ENCODE peak calls at places on chromosomes 11 and 22, in five cellular contexts. C, Q, I, S and A are unnamed samples.

GRCh38 chr22:46287873-46288751 is 8.6 kb upstream of the GTSE1 start:
- DNase-seq in C (no peak), Q (no peak), I (no peak), S (no peak), A (no peak)

GRCh38 chr22:29700206-29700948 is 19.4 kb upstream of the CABP7 start:
- DNase-seq in C (no peak), Q (no peak), I (no peak), S (peak; percentile 69), A (no peak)

GRCh38 chr11:115941481-115941993 is 437.3 kb upstream of the CADM1 start:
- DNase-seq in C (no peak), Q (no peak), I (no peak), S (peak; percentile 69), A (no peak)

GRCh38 chr11:61041755-61042518 is 60.4 kb upstream of the CD5 start:
- DNase-seq in C (peak; percentile 75), Q (peak; percentile 92), I (peak; percentile 70), S (no peak), A (peak; percentile 66)

GRCh38 chr11:126358763-126359160 is 3.3 kb downstream of the ST3GAL4 start:
- DNase-seq in C (no peak), Q (no peak), I (no peak), S (no peak), A (no peak)

GRCh38 chr11:1564535-1565172 is 7.4 kb downstream of the DUSP8 start:
- DNase-seq in C (no peak), Q (no peak), I (no peak), S (peak; percentile 97), A (no peak)

GRCh38 chr22:50010676-50011446 is 1.7 kb downstream of the IL17REL start:
- DNase-seq in C (peak; percentile 58), Q (peak; percentile 58), I (peak; percentile 63), S (no peak), A (peak; percentile 48)

GRCh38 chr11:35919244-35919643 is 24.6 kb upstream of the LDLRAD3 start:
- DNase-seq in C (no peak), Q (no peak), I (no peak), S (no peak), A (no peak)

GRCh38 chr22:47310601-47311000 is 548.2 kb downstream of the TBC1D22A start:
- DNase-seq in C (no peak), Q (no peak), I (no peak), S (no peak), A (no peak)

GRCh38 chr22:44937216-44937615 is 72.6 kb downstream of the PHF21B start:
- DNase-seq in C (no peak), Q (no peak), I (no peak), S (no peak), A (no peak)

GRCh38 chr22:33726294-33726711 is 194.0 kb downstream of the LARGE1 start:
- DNase-seq in C (no peak), Q (no peak), I (no peak), S (peak; percentile 54), A (no peak)

GRCh38 chr11:69662806-69663205 is 12.3 kb downstream of the LTO1 start:
- DNase-seq in C (no peak), Q (no peak), I (no peak), S (no peak), A (no peak)

GRCh38 chr11:76265771-76266241 is 59.5 kb upstream of the WNT11 start:
- DNase-seq in C (no peak), Q (no peak), I (no peak), S (no peak), A (no peak)

GRCh38 chr11:33949201-33949913 is 57.5 kb upstream of the LMO2 start:
- DNase-seq in C (no peak), Q (no peak), I (no peak), S (no peak), A (no peak)

GRCh38 chr11:86147004-86147403 is 78.1 kb upstream of the PICALM start:
- DNase-seq in C (no peak), Q (no peak), I (no peak), S (no peak), A (no peak)

GRCh38 chr11:82792319-82792718 is 58.7 kb upstream of the FAM181B start:
- DNase-seq in C (no peak), Q (no peak), I (no peak), S (no peak), A (no peak)

GRCh38 chr22:37843746-37844089 is 416 bp downstream of the ANKRD54 start:
- DNase-seq in C (no peak), Q (no peak), I (peak; percentile 44), S (peak; percentile 66), A (peak; percentile 46)

GRCh38 chr22:50417544-50417943 is 57.3 kb downstream of the SBF1 start:
- DNase-seq in C (no peak), Q (no peak), I (no peak), S (no peak), A (no peak)

GRCh38 chr11:113874096-113874919 is 1.1 kb downstream of the USP28 start:
- DNase-seq in C (no peak), Q (no peak), I (no peak), S (no peak), A (no peak)